ENCODE peak calls at places on chromosomes 11 and 22, in ten cellular contexts. E is GM23338, V is tibial artery, Z is fibroblast of pulmonary artery, N is A673, W is thoracic aorta, R is heart left ventricle, X is PC-9, B is suprapubic skin, O is coronary artery. T is an unnamed sample.

GRCh38 chr11:3134651-3135490 is 30.2 kb downstream of the OSBPL5 start:
- DNase-seq in Z (no peak), B (peak), R (peak), V (no peak), W (no peak), O (no peak), E (no peak), N (no peak), X (no peak), T (no peak)

GRCh38 chr11:94593030-94593429 is 25.9 kb downstream of the PIWIL4 start:
- DNase-seq in W (no peak), E (no peak), X (no peak), N (no peak), Z (peak), O (no peak), R (no peak), B (no peak), V (no peak), T (peak)

GRCh38 chr22:44753189-44754042 is 1.0 kb downstream of the ARHGAP8 start:
- DNase-seq in W (no peak), Z (peak), O (no peak), R (no peak), X (peak), N (no peak), V (no peak), B (no peak), E (peak), T (peak)

GRCh38 chr11:43574949-43575915 is 105.3 kb upstream of the HSD17B12 start:
- DNase-seq in W (no peak), X (no peak), V (no peak), B (no peak), N (peak), Z (peak), O (no peak), R (peak), E (peak), T (peak)

GRCh38 chr11:115590254-115590653 is 86.0 kb upstream of the CADM1 start:
- DNase-seq in N (no peak), V (no peak), R (no peak), B (no peak), O (peak), W (no peak), Z (no peak), E (peak), X (no peak), T (no peak)

GRCh38 chr11:13318498-13319295 is 41.1 kb downstream of the BMAL1 start:
- DNase-seq in V (no peak), X (no peak), W (no peak), Z (no peak), B (no peak), N (no peak), R (no peak), E (no peak), O (no peak), T (no peak)

GRCh38 chr11:129620705-129621104 is 194.9 kb upstream of the TMEM45B start:
- DNase-seq in W (no peak), B (no peak), R (no peak), E (no peak), X (peak), N (no peak), O (no peak), V (no peak), Z (no peak), T (no peak)

GRCh38 chr11:30459821-30460220 is 126.3 kb downstream of the MPPED2 start:
- DNase-seq in B (no peak), N (no peak), W (no peak), O (no peak), V (no peak), X (no peak), Z (no peak), R (no peak), E (no peak), T (no peak)

GRCh38 chr11:12330491-12331231 is 46.7 kb upstream of the PARVA start:
- DNase-seq in X (no peak), B (no peak), N (peak), R (no peak), W (no peak), Z (no peak), V (no peak), O (no peak), E (peak), T (no peak)

GRCh38 chr22:40727607-40728325 is 48.5 kb downstream of the MCHR1 start:
- DNase-seq in V (no peak), Z (no peak), E (no peak), O (no peak), X (no peak), W (no peak), R (no peak), N (peak), B (no peak), T (no peak)

GRCh38 chr11:64057890-64058289 is 22.2 kb downstream of the FLRT1 start:
- DNase-seq in V (no peak), N (no peak), O (no peak), B (no peak), R (no peak), W (no peak), E (no peak), X (no peak), Z (no peak), T (no peak)

GRCh38 chr11:68256331-68256741 is 15.4 kb downstream of the C11orf24 start:
- DNase-seq in E (no peak), W (no peak), R (no peak), V (no peak), B (no peak), O (no peak), X (no peak), Z (peak), N (peak), T (peak)
- TF ChIP-seq CTCF in E (no peak), W (no peak), R (no peak), V (no peak), B (no peak), O (no peak), X (no peak), Z (no peak), N (no peak), T (no peak)

DNA sequence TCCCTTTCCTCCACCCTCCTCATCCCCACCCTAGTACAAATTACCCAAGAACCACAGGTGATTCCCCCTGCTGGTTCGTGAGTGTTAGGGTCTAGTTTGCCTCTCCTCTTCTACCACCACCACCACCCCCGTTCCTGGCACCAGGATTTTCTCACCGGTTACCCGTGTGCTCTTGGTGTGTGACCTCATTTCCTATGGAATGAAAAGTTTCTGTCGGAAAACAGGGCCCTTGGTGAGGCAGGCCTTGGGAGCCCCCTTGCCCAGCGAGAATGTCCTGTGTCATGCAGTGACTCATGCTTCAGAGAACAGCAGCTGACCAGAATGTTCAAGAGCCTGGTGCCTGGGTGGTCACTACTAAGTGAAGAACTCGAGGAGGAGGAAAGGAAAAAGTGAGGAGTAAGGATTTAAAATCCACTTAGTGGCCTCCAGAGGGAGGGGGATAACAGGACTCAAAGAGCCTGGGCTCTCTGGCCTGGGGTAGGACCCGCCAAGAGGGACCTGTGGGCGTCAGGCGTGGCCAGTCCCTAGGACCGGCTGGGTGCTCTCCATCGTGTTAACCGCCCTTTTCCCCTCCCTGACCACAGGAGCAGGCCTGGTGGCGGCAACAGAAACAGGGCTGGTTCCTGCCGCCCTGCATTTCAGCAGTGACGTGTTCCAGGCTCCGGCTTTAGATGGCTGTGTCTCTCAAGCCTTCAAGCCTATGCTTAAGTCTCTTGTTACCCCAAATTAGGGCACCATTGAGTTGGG is 30.2 kb downstream of the C22orf31 start:
- DNase-seq in O (peak), X (peak), N (peak), R (peak), V (peak), E (peak), Z (peak), W (peak), B (no peak), T (peak)
- H3K4me3 ChIP-seq in O (peak), X (peak), N (no peak), R (no peak), V (peak), E (peak), Z (peak), W (peak), B (peak), T (peak)

GRCh38 chr11:56841210-56841810 is 92.8 kb upstream of the OR9G4 start:
- DNase-seq in V (no peak), X (peak), W (no peak), N (peak), E (peak), B (no peak), R (peak), O (no peak), Z (peak), T (peak)
- TF ChIP-seq CTCF in V (peak), X (peak), W (peak), N (peak), E (peak), B (peak), R (peak), O (peak), Z (peak), T (peak)

GRCh38 chr11:86800956-86801264 is 568 bp downstream of the PRSS23 start:
- DNase-seq in B (no peak), O (no peak), Z (peak), E (no peak), R (no peak), W (no peak), V (no peak), N (no peak), X (no peak), T (no peak)

GRCh38 chr11:86802146-86802545 is 1.8 kb downstream of the PRSS23 start:
- DNase-seq in E (no peak), W (no peak), Z (peak), O (no peak), N (no peak), X (no peak), B (no peak), R (no peak), V (no peak), T (no peak)

GRCh38 chr11:86800076-86800955 is at the start of gene PRSS23:
- DNase-seq in N (peak), Z (peak), W (no peak), V (peak), E (peak), R (peak), O (peak), X (peak), B (no peak), T (peak)

GRCh38 chr11:86798988-86799387 is 1.4 kb upstream of the PRSS23 start:
- DNase-seq in X (no peak), B (no peak), Z (peak), V (no peak), O (no peak), N (peak), W (no peak), E (no peak), R (no peak), T (peak)

GRCh38 chr11:86799680-86800075 is 664 bp upstream of the PRSS23 start:
- DNase-seq in V (no peak), O (no peak), B (no peak), X (peak), N (no peak), W (no peak), E (peak), Z (peak), R (no peak), T (no peak)
- H3K4me3 ChIP-seq in V (peak), O (peak), B (peak), X (peak), N (peak), W (peak), E (peak), Z (peak), R (peak), T (peak)